ENCODE peak calls at places on chromosomes 4 and X, in ten cellular contexts. T is aorta; O is tibial nerve; V is NCI-H226; R is HTR-8/SVneo; S is activated CD8-positive, alpha-beta memory T cell treated with anti-CD3 and anti-CD28 coated beads, Interleukin-2, amount 10 ng/mL, durations not matched to agents 7 days and 5 days; L is breast epithelium; G is SK-MEL-5; K is HepG2; X is astrocyte of the spinal cord. E is an unnamed sample.

GRCh38 chr4:2291705-2292651 is 30.1 kb upstream of the MXD4 start:
- DNase-seq in O (peak; percentile 8), G (no peak), R (no peak), K (no peak), L (no peak), X (no peak), T (peak; percentile 42), S (peak; percentile 39), V (no peak), E (peak; percentile 8)

GRCh38 chrX:125713633-125714032 is 394.0 kb downstream of the TEX13C start:
- DNase-seq in G (no peak), O (no peak), X (no peak), K (no peak), L (no peak), V (no peak), S (no peak), T (no peak), R (no peak), E (no peak)

GRCh38 chrX:110722135-110722534 is 73.5 kb downstream of the CHRDL1 start:
- DNase-seq in X (no peak), T (no peak), R (no peak), G (no peak), V (no peak), L (no peak), K (no peak), O (no peak), S (no peak), E (no peak)

GRCh38 chrX:138890491-138890890 is 179.0 kb upstream of the FGF13 start:
- DNase-seq in X (no peak), O (no peak), K (no peak), S (no peak), R (no peak), L (no peak), G (no peak), T (no peak), V (no peak), E (no peak)

GRCh38 chr4:171954650-171955049 is 141.4 kb downstream of the GALNTL6 start:
- DNase-seq in R (no peak), G (no peak), T (no peak), S (no peak), X (no peak), V (peak; percentile 56), L (no peak), K (no peak), O (no peak), E (no peak)

GRCh38 chr4:40627540-40627939 is 2.1 kb downstream of the RBM47 start:
- DNase-seq in G (no peak), S (no peak), K (no peak), V (no peak), T (no peak), L (no peak), O (no peak), X (no peak), R (no peak), E (no peak)

GRCh38 chr4:43264730-43265129 is 372.2 kb downstream of the GRXCR1 start:
- DNase-seq in X (no peak), K (no peak), T (no peak), R (no peak), L (no peak), V (no peak), O (no peak), G (no peak), S (no peak), E (no peak)

GRCh38 chr4:97911236-97911906 is 231.9 kb downstream of the STPG2 start:
- DNase-seq in L (no peak), K (no peak), V (no peak), G (no peak), S (no peak), R (no peak), O (no peak), T (no peak), X (no peak), E (no peak)

E was measured in GM12892.